ENCODE peak calls at places on chromosomes 6 and 20, in four cellular contexts. One of them, this sample, is unnamed.

GRCh38 chr20:15076785-15077184 is 739.4 kb upstream of the FLRT3 start:
- DNase-seq in foreskin keratinocyte: no peak
- DNase-seq in GM06990: no peak
- DNase-seq in neural crest cell: no peak
- DNase-seq in this sample: no peak

GRCh38 chr6:155771822-155772221 is 316.2 kb upstream of the NOX3 start:
- DNase-seq in neural crest cell: no peak
- DNase-seq in GM06990: no peak
- DNase-seq in foreskin keratinocyte: no peak
- DNase-seq in this sample: no peak

GRCh38 chr6:150298029-150298380 is 70.8 kb upstream of the IYD start:
- DNase-seq in foreskin keratinocyte: peak; percentile 78
- DNase-seq in neural crest cell: no peak
- DNase-seq in GM06990: no peak
- DNase-seq in this sample: no peak

GRCh38 chr6:43178951-43179830 is 2.8 kb upstream of the CUL9 start:
- DNase-seq in foreskin keratinocyte: no peak
- DNase-seq in GM06990: no peak
- DNase-seq in neural crest cell: no peak
- DNase-seq in this sample: no peak

GRCh38 chr6:153170511-153170910 is 39.4 kb upstream of the RGS17 start:
- DNase-seq in neural crest cell: no peak
- DNase-seq in foreskin keratinocyte: peak; percentile 75
- DNase-seq in GM06990: no peak
- DNase-seq in this sample: no peak

GRCh38 chr20:37781626-37782025 is 87.8 kb downstream of the CTNNBL1 start:
- DNase-seq in foreskin keratinocyte: peak; percentile 20
- DNase-seq in neural crest cell: no peak
- DNase-seq in GM06990: no peak
- DNase-seq in this sample: no peak

GRCh38 chr6:97129111-97129510 is 153.9 kb downstream of the MMS22L start:
- DNase-seq in foreskin keratinocyte: no peak
- DNase-seq in neural crest cell: no peak
- DNase-seq in GM06990: no peak
- DNase-seq in this sample: no peak

GRCh38 chr6:111628117-111628866 is 22.6 kb upstream of the TRAF3IP2 start:
- DNase-seq in neural crest cell: no peak
- DNase-seq in GM06990: no peak
- DNase-seq in foreskin keratinocyte: no peak
- DNase-seq in this sample: no peak

GRCh38 chr20:33649201-33649631 is 12.9 kb upstream of the C20orf144 start:
- DNase-seq in neural crest cell: no peak
- DNase-seq in GM06990: no peak
- DNase-seq in foreskin keratinocyte: no peak
- DNase-seq in this sample: no peak

GRCh38 chr6:129440691-129441090 is 269.3 kb downstream of the ARHGAP18 start:
- DNase-seq in GM06990: no peak
- DNase-seq in neural crest cell: no peak
- DNase-seq in foreskin keratinocyte: peak; percentile 29
- DNase-seq in this sample: no peak

GRCh38 chr6:27479319-27480182 is 6.6 kb upstream of the ZNF184 start:
- DNase-seq in foreskin keratinocyte: peak; percentile 90
- DNase-seq in GM06990: peak; percentile 88
- DNase-seq in neural crest cell: peak; percentile 89
- DNase-seq in this sample: peak; percentile 55

GRCh38 chr6:36595168-36595818 is 1.1 kb downstream of the SRSF3 start:
- DNase-seq in neural crest cell: no peak
- DNase-seq in foreskin keratinocyte: no peak
- DNase-seq in GM06990: no peak
- DNase-seq in this sample: no peak

DNA sequence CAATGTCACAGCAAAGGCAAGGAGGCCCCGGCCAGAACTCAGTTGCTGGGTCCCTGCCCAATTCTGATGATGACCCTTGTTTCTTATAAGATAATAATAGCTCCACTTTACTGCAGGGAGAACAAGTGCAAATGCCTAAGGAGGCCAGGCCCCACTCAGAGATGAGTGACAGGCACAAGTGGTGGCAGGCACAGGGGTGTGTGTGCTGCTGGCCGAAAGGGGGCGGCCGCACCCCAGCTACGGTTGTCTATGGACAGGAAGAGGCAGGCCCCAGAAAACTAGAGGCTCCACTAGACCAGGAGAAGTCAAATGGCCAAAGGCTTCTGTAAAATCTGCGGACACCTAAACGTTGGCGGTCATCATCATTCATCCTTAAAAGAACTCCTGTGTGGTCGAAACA is 28.5 kb downstream of the GNAS-AS1 start:
- DNase-seq in foreskin keratinocyte: no peak
- DNase-seq in neural crest cell: no peak
- DNase-seq in GM06990: no peak
- DNase-seq in this sample: no peak
- TF ChIP-seq CTCF in foreskin keratinocyte: peak; percentile 16
- TF ChIP-seq CTCF in neural crest cell: no peak
- TF ChIP-seq CTCF in GM06990: peak; percentile 56
- TF ChIP-seq CTCF in this sample: no peak

DNA sequence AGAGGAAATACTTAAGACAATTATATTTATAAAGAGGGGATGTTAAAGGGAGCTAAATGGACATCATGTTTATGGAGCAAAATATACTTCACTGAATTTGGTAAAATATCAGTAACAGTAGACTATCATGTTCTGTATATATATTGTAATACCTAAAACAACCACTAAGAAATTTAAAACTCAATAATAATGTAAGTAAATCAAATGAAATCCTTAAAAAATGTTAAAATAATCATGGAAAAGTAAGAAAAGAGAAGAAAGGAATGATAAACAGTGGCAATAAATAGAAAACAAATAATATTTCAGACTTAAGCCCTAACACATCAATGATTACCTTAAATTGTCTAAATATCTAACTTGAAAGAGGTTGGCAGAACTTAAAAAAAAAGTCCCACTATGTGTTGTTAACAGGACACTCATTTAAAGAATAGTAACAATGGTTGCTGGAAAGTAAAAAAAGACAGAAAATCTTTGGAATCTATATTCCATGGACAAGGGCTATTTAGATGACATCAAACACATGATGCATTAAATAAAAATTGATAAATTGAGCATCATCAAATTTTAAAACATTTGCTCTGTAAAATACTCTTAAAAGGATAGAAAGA is 842.2 kb upstream of the MAP3K7 start:
- DNase-seq in neural crest cell: no peak
- DNase-seq in GM06990: no peak
- DNase-seq in foreskin keratinocyte: no peak
- DNase-seq in this sample: no peak
- TF ChIP-seq CTCF in neural crest cell: peak; percentile 44
- TF ChIP-seq CTCF in GM06990: no peak
- TF ChIP-seq CTCF in foreskin keratinocyte: no peak
- TF ChIP-seq CTCF in this sample: no peak

DNA sequence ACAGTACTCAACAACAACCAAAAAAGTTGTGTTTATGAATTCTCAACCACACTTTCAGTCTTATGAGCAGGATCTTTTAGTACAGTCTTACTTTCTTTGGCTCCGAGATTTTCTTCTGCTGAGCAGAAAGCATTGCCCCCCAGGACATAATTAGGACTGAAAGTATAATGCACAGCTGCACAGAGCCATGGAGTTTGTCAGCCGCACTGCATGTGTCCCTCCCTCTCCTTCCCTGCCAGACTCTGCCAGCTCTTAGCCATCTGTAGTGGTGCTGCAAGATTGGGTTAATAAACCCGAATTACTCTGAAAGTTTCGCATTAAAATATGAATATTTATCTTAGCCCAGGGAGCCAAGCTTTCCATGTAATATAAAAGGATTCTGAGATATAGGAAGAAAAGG is 179.6 kb upstream of the PTCHD4 start:
- DNase-seq in foreskin keratinocyte: no peak
- DNase-seq in neural crest cell: no peak
- DNase-seq in GM06990: no peak
- DNase-seq in this sample: no peak
- TF ChIP-seq CTCF in foreskin keratinocyte: no peak
- TF ChIP-seq CTCF in neural crest cell: no peak
- TF ChIP-seq CTCF in GM06990: no peak
- TF ChIP-seq CTCF in this sample: no peak

GRCh38 chr20:52219441-52219840 is 27.9 kb upstream of the ZFP64 start:
- DNase-seq in neural crest cell: no peak
- DNase-seq in foreskin keratinocyte: no peak
- DNase-seq in GM06990: no peak
- DNase-seq in this sample: no peak
- TF ChIP-seq CTCF in neural crest cell: no peak
- TF ChIP-seq CTCF in foreskin keratinocyte: peak; percentile 38
- TF ChIP-seq CTCF in GM06990: peak; percentile 16
- TF ChIP-seq CTCF in this sample: no peak

GRCh38 chr20:44582321-44583025 is at the start of gene PKIG:
- DNase-seq in neural crest cell: no peak
- DNase-seq in GM06990: no peak
- DNase-seq in foreskin keratinocyte: peak; percentile 31
- DNase-seq in this sample: no peak

GRCh38 chr20:44586289-44586911 is 4.0 kb downstream of the PKIG start:
- DNase-seq in GM06990: peak; percentile 79
- DNase-seq in neural crest cell: no peak
- DNase-seq in foreskin keratinocyte: no peak
- DNase-seq in this sample: peak; percentile 57

GRCh38 chr20:44585042-44585968 is 2.9 kb downstream of the PKIG start:
- DNase-seq in neural crest cell: no peak
- DNase-seq in GM06990: no peak
- DNase-seq in foreskin keratinocyte: no peak
- DNase-seq in this sample: no peak

GRCh38 chr20:44583179-44583578 is 800 bp downstream of the PKIG start:
- DNase-seq in foreskin keratinocyte: no peak
- DNase-seq in neural crest cell: no peak
- DNase-seq in GM06990: no peak
- DNase-seq in this sample: no peak

GRCh38 chr20:44584103-44584690 is 1.8 kb downstream of the PKIG start:
- DNase-seq in GM06990: no peak
- DNase-seq in neural crest cell: no peak
- DNase-seq in foreskin keratinocyte: no peak
- DNase-seq in this sample: no peak
- TF ChIP-seq CTCF in GM06990: no peak
- TF ChIP-seq CTCF in neural crest cell: no peak
- TF ChIP-seq CTCF in foreskin keratinocyte: no peak
- TF ChIP-seq CTCF in this sample: no peak

DNA sequence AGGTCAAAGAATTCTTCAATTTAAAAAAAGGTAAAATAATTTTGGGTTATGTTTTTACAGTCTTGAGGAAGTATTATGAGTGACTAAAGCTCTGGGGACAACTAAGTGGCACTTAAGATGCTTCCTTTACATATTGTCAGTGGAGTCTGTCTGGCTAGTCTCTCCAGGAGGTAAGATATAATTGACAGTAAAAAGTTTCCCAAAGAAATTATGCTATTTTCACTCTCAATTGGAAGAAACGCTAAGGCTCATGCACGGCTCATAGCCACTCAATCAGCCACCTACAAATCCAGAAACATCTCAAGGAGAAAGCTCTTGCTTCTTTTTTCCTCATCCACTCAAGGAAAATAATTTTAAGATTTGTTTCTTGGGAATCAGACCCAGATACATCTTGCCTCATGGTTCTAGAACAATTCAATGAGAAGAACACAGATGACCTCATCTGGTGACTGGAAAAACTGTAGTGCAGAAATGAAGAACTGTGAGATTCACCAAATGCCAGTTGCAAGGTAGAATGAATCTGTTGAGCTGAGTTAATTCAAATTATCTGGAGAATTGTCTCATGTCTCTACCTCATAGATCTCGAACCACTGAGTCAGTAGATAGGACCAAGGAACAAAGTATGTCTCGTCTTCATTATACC is 252.9 kb downstream of the TPBG start:
- DNase-seq in foreskin keratinocyte: no peak
- DNase-seq in neural crest cell: no peak
- DNase-seq in GM06990: no peak
- DNase-seq in this sample: no peak
- TF ChIP-seq CTCF in foreskin keratinocyte: peak; percentile 51
- TF ChIP-seq CTCF in neural crest cell: no peak
- TF ChIP-seq CTCF in GM06990: no peak
- TF ChIP-seq CTCF in this sample: no peak

GRCh38 chr20:39777610-39778009 is 815.5 kb downstream of the DHX35 start:
- DNase-seq in GM06990: no peak
- DNase-seq in neural crest cell: no peak
- DNase-seq in foreskin keratinocyte: no peak
- DNase-seq in this sample: no peak

GRCh38 chr20:39778431-39778830 is 816.3 kb downstream of the DHX35 start:
- DNase-seq in neural crest cell: no peak
- DNase-seq in foreskin keratinocyte: no peak
- DNase-seq in GM06990: no peak
- DNase-seq in this sample: no peak

GRCh38 chr20:39773380-39774000 is 811.3 kb downstream of the DHX35 start:
- DNase-seq in neural crest cell: no peak
- DNase-seq in GM06990: no peak
- DNase-seq in foreskin keratinocyte: no peak
- DNase-seq in this sample: no peak

GRCh38 chr20:39775110-39775509 is 813.0 kb downstream of the DHX35 start:
- DNase-seq in foreskin keratinocyte: peak; percentile 21
- DNase-seq in neural crest cell: no peak
- DNase-seq in GM06990: no peak
- DNase-seq in this sample: no peak

DNA sequence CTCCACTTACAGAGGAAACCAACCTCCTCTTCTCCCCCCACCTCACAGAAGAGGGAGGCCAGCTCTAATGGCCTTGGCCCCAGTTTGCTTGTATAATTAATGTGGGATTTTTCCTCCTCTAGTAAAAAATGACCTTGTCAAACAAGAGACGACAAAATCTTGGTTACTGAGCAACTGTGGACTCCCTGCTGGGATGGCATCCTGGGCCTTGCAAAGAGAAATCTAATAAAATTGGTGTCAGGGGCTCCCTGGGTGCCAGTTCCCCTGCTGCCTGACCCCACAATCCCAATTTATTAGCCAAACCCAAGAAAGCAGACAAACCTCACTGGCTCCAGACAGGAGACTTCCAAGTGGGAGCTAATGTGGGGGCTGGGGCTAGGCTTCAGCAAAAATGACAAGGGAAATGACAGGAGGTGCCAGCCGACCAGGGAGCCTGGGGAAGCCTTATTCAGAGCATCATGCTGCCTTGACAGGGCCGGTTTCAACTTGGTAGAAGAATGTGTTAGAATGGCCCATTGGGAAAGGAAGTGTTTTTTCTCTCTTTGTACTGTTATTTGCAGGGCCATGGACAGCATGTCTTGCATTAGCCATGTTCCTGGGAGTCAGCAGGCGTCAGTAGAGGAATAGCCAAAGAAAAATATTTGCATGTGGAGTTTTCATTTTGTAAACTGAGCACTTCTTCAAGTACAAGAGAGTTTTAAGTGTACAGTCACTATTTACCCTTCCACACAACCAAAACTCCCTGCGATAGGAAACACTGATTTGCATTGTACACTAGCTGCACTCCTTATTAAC is 816.9 kb downstream of the DHX35 start:
- DNase-seq in GM06990: no peak
- DNase-seq in neural crest cell: no peak
- DNase-seq in foreskin keratinocyte: no peak
- DNase-seq in this sample: no peak
- TF ChIP-seq CTCF in GM06990: no peak
- TF ChIP-seq CTCF in neural crest cell: no peak
- TF ChIP-seq CTCF in foreskin keratinocyte: no peak
- TF ChIP-seq CTCF in this sample: no peak

This sample was measured in GM10248.